ENCODE peak calls at places on chromosomes 7 and 10, in nine cellular contexts. One of them, this sample, is unnamed.

GRCh38 chr7:79282051-79282694 is 171.3 kb downstream of the MAGI2 start:
- DNase-seq in progenitor cell of endocrine pancreas: no peak
- DNase-seq in left kidney: peak; percentile 71
- DNase-seq in choroid plexus epithelial cell: peak; percentile 94
- DNase-seq in NCI-H526: peak; percentile 47
- DNase-seq in RWPE1: peak; percentile 36
- DNase-seq in neural crest cell: no peak
- DNase-seq in H54: no peak
- DNase-seq in stimulated activated CD4-positive, alpha-beta T cell treated with anti-CD3 and anti-CD28 coated beads, Interleukin-1b, Interleukin-23, amount 100 ng/mL, for 24 hours: no peak
- DNase-seq in this sample: no peak

GRCh38 chr7:4742852-4743251 is 32.6 kb upstream of the AP5Z1 start:
- DNase-seq in progenitor cell of endocrine pancreas: no peak
- DNase-seq in left kidney: no peak
- DNase-seq in choroid plexus epithelial cell: no peak
- DNase-seq in NCI-H526: no peak
- DNase-seq in RWPE1: peak; percentile 16
- DNase-seq in neural crest cell: no peak
- DNase-seq in H54: no peak
- DNase-seq in stimulated activated CD4-positive, alpha-beta T cell treated with anti-CD3 and anti-CD28 coated beads, Interleukin-1b, Interleukin-23, amount 100 ng/mL, for 24 hours: no peak
- DNase-seq in this sample: no peak

GRCh38 chr10:8043569-8044306 is 10.8 kb upstream of the GATA3 start:
- DNase-seq in progenitor cell of endocrine pancreas: no peak
- DNase-seq in left kidney: peak; percentile 85
- DNase-seq in choroid plexus epithelial cell: no peak
- DNase-seq in NCI-H526: no peak
- DNase-seq in RWPE1: no peak
- DNase-seq in neural crest cell: no peak
- DNase-seq in H54: no peak
- DNase-seq in stimulated activated CD4-positive, alpha-beta T cell treated with anti-CD3 and anti-CD28 coated beads, Interleukin-1b, Interleukin-23, amount 100 ng/mL, for 24 hours: no peak
- DNase-seq in this sample: peak; percentile 47

GRCh38 chr10:33134011-33134751 is 176.2 kb upstream of the ITGB1 start:
- DNase-seq in progenitor cell of endocrine pancreas: no peak
- DNase-seq in left kidney: no peak
- DNase-seq in choroid plexus epithelial cell: peak; percentile 89
- DNase-seq in NCI-H526: no peak
- DNase-seq in RWPE1: peak; percentile 93
- DNase-seq in neural crest cell: no peak
- DNase-seq in H54: no peak
- DNase-seq in stimulated activated CD4-positive, alpha-beta T cell treated with anti-CD3 and anti-CD28 coated beads, Interleukin-1b, Interleukin-23, amount 100 ng/mL, for 24 hours: peak; percentile 74
- DNase-seq in this sample: no peak

GRCh38 chr10:88318803-88319202 is 264.3 kb downstream of the RNLS start:
- DNase-seq in progenitor cell of endocrine pancreas: no peak
- DNase-seq in left kidney: no peak
- DNase-seq in choroid plexus epithelial cell: peak; percentile 13
- DNase-seq in NCI-H526: no peak
- DNase-seq in RWPE1: no peak
- DNase-seq in neural crest cell: no peak
- DNase-seq in H54: no peak
- DNase-seq in stimulated activated CD4-positive, alpha-beta T cell treated with anti-CD3 and anti-CD28 coated beads, Interleukin-1b, Interleukin-23, amount 100 ng/mL, for 24 hours: no peak
- DNase-seq in this sample: no peak

GRCh38 chr10:64486149-64486548 is 964.9 kb downstream of the REEP3 start:
- DNase-seq in progenitor cell of endocrine pancreas: no peak
- DNase-seq in left kidney: no peak
- DNase-seq in choroid plexus epithelial cell: peak; percentile 30
- DNase-seq in NCI-H526: no peak
- DNase-seq in RWPE1: peak; percentile 2
- DNase-seq in neural crest cell: no peak
- DNase-seq in H54: peak; percentile 9
- DNase-seq in stimulated activated CD4-positive, alpha-beta T cell treated with anti-CD3 and anti-CD28 coated beads, Interleukin-1b, Interleukin-23, amount 100 ng/mL, for 24 hours: no peak
- DNase-seq in this sample: no peak

GRCh38 chr10:94680544-94680943 is 3.0 kb upstream of the CYP2C18 start:
- DNase-seq in progenitor cell of endocrine pancreas: no peak
- DNase-seq in left kidney: peak; percentile 59
- DNase-seq in choroid plexus epithelial cell: no peak
- DNase-seq in NCI-H526: no peak
- DNase-seq in RWPE1: peak; percentile 19
- DNase-seq in neural crest cell: no peak
- DNase-seq in H54: no peak
- DNase-seq in stimulated activated CD4-positive, alpha-beta T cell treated with anti-CD3 and anti-CD28 coated beads, Interleukin-1b, Interleukin-23, amount 100 ng/mL, for 24 hours: no peak
- DNase-seq in this sample: no peak

GRCh38 chr7:135768990-135769389 is 20.4 kb upstream of the FAM180A start:
- DNase-seq in progenitor cell of endocrine pancreas: no peak
- DNase-seq in left kidney: no peak
- DNase-seq in choroid plexus epithelial cell: no peak
- DNase-seq in NCI-H526: no peak
- DNase-seq in RWPE1: no peak
- DNase-seq in neural crest cell: no peak
- DNase-seq in H54: no peak
- DNase-seq in stimulated activated CD4-positive, alpha-beta T cell treated with anti-CD3 and anti-CD28 coated beads, Interleukin-1b, Interleukin-23, amount 100 ng/mL, for 24 hours: no peak
- DNase-seq in this sample: no peak

GRCh38 chr7:130831817-130832481 is 97.9 kb upstream of the KLF14 start:
- DNase-seq in progenitor cell of endocrine pancreas: no peak
- DNase-seq in left kidney: peak; percentile 60
- DNase-seq in choroid plexus epithelial cell: peak; percentile 72
- DNase-seq in NCI-H526: peak; percentile 6
- DNase-seq in RWPE1: peak; percentile 19
- DNase-seq in neural crest cell: peak; percentile 12
- DNase-seq in H54: no peak
- DNase-seq in stimulated activated CD4-positive, alpha-beta T cell treated with anti-CD3 and anti-CD28 coated beads, Interleukin-1b, Interleukin-23, amount 100 ng/mL, for 24 hours: no peak
- DNase-seq in this sample: no peak

GRCh38 chr7:18505870-18506460 is 10.4 kb downstream of the HDAC9 start:
- DNase-seq in progenitor cell of endocrine pancreas: no peak
- DNase-seq in left kidney: peak; percentile 13
- DNase-seq in choroid plexus epithelial cell: peak; percentile 78
- DNase-seq in NCI-H526: no peak
- DNase-seq in RWPE1: no peak
- DNase-seq in neural crest cell: no peak
- DNase-seq in H54: no peak
- DNase-seq in stimulated activated CD4-positive, alpha-beta T cell treated with anti-CD3 and anti-CD28 coated beads, Interleukin-1b, Interleukin-23, amount 100 ng/mL, for 24 hours: no peak
- DNase-seq in this sample: no peak

GRCh38 chr7:12737364-12737763 is 49.9 kb downstream of the ARL4A start:
- DNase-seq in progenitor cell of endocrine pancreas: no peak
- DNase-seq in left kidney: peak; percentile 12
- DNase-seq in choroid plexus epithelial cell: no peak
- DNase-seq in NCI-H526: no peak
- DNase-seq in RWPE1: no peak
- DNase-seq in neural crest cell: no peak
- DNase-seq in H54: no peak
- DNase-seq in stimulated activated CD4-positive, alpha-beta T cell treated with anti-CD3 and anti-CD28 coated beads, Interleukin-1b, Interleukin-23, amount 100 ng/mL, for 24 hours: no peak
- DNase-seq in this sample: no peak

GRCh38 chr10:72329290-72330058 is 25.2 kb downstream of the DNAJB12 start:
- DNase-seq in progenitor cell of endocrine pancreas: no peak
- DNase-seq in left kidney: peak; percentile 87
- DNase-seq in choroid plexus epithelial cell: no peak
- DNase-seq in NCI-H526: no peak
- DNase-seq in RWPE1: no peak
- DNase-seq in neural crest cell: no peak
- DNase-seq in H54: no peak
- DNase-seq in stimulated activated CD4-positive, alpha-beta T cell treated with anti-CD3 and anti-CD28 coated beads, Interleukin-1b, Interleukin-23, amount 100 ng/mL, for 24 hours: no peak
- DNase-seq in this sample: no peak